ENCODE peak calls at places on chromosomes 11 and 22, in four cellular contexts. One of them, this sample, is unnamed.
A peak's percentile ranks its signal among the peaks of the same experiment; 100 is the strongest.

GRCh38 chr11:100741866-100742625 is 55.0 kb downstream of the ARHGAP42 start:
- DNase-seq in astrocyte of the spinal cord: no peak
- DNase-seq in dorsolateral prefrontal cortex: no peak
- DNase-seq in stomach: no peak
- DNase-seq in this sample: no peak

GRCh38 chr11:132284048-132284447 is 913.6 kb downstream of the NTM start:
- DNase-seq in stomach: no peak
- DNase-seq in astrocyte of the spinal cord: no peak
- DNase-seq in dorsolateral prefrontal cortex: no peak
- DNase-seq in this sample: no peak

GRCh38 chr11:75347781-75348613 is 3.5 kb downstream of the ARRB1 start:
- DNase-seq in stomach: no peak
- DNase-seq in astrocyte of the spinal cord: peak; percentile 83
- DNase-seq in dorsolateral prefrontal cortex: no peak
- DNase-seq in this sample: no peak

GRCh38 chr11:27718346-27718852 is 18.1 kb upstream of the BDNF start:
- DNase-seq in dorsolateral prefrontal cortex: peak; percentile 72
- DNase-seq in stomach: no peak
- DNase-seq in astrocyte of the spinal cord: peak; percentile 95
- DNase-seq in this sample: peak; percentile 48

GRCh38 chr11:34837246-34837856 is 78.8 kb downstream of the APIP start:
- DNase-seq in astrocyte of the spinal cord: no peak
- DNase-seq in stomach: no peak
- DNase-seq in dorsolateral prefrontal cortex: no peak
- DNase-seq in this sample: peak; percentile 34

GRCh38 chr11:133961890-133962289 is 5.1 kb upstream of the IGSF9B start:
- DNase-seq in stomach: no peak
- DNase-seq in astrocyte of the spinal cord: no peak
- DNase-seq in dorsolateral prefrontal cortex: no peak
- DNase-seq in this sample: no peak

GRCh38 chr11:134659882-134660281 is 247.8 kb upstream of the B3GAT1 start:
- DNase-seq in astrocyte of the spinal cord: no peak
- DNase-seq in dorsolateral prefrontal cortex: peak; percentile 7
- DNase-seq in stomach: peak; percentile 9
- DNase-seq in this sample: no peak

GRCh38 chr11:95445746-95446333 is 214.8 kb upstream of the SESN3 start:
- DNase-seq in dorsolateral prefrontal cortex: no peak
- DNase-seq in stomach: no peak
- DNase-seq in astrocyte of the spinal cord: no peak
- DNase-seq in this sample: no peak

GRCh38 chr11:47417712-47418111 is 8.5 kb downstream of the PSMC3 start:
- DNase-seq in dorsolateral prefrontal cortex: no peak
- DNase-seq in stomach: no peak
- DNase-seq in astrocyte of the spinal cord: no peak
- DNase-seq in this sample: no peak

GRCh38 chr22:17700778-17701177 is 62.2 kb downstream of the BCL2L13 start:
- DNase-seq in astrocyte of the spinal cord: no peak
- DNase-seq in stomach: no peak
- DNase-seq in dorsolateral prefrontal cortex: no peak
- DNase-seq in this sample: no peak

GRCh38 chr11:133860151-133860550 is 14.8 kb upstream of the SPATA19 start:
- DNase-seq in dorsolateral prefrontal cortex: no peak
- DNase-seq in astrocyte of the spinal cord: no peak
- DNase-seq in stomach: no peak
- DNase-seq in this sample: no peak

GRCh38 chr11:85847436-85847835 is 7.7 kb upstream of the CCDC83 start:
- DNase-seq in dorsolateral prefrontal cortex: no peak
- DNase-seq in astrocyte of the spinal cord: no peak
- DNase-seq in stomach: no peak
- DNase-seq in this sample: no peak

GRCh38 chr11:68312780-68313573 is 586 bp downstream of the LRP5 start:
- DNase-seq in stomach: no peak
- DNase-seq in dorsolateral prefrontal cortex: no peak
- DNase-seq in astrocyte of the spinal cord: no peak
- DNase-seq in this sample: no peak

GRCh38 chr11:8732748-8733241 is 50.2 kb downstream of the RPL27A start:
- DNase-seq in astrocyte of the spinal cord: peak; percentile 73
- DNase-seq in stomach: peak; percentile 40
- DNase-seq in dorsolateral prefrontal cortex: peak; percentile 63
- DNase-seq in this sample: no peak

GRCh38 chr11:126181939-126182730 is 29.3 kb downstream of the RPUSD4 start:
- DNase-seq in astrocyte of the spinal cord: no peak
- DNase-seq in dorsolateral prefrontal cortex: no peak
- DNase-seq in stomach: no peak
- DNase-seq in this sample: no peak

GRCh38 chr22:40714514-40714966 is 35.3 kb downstream of the MCHR1 start:
- DNase-seq in astrocyte of the spinal cord: peak; percentile 89
- DNase-seq in dorsolateral prefrontal cortex: peak; percentile 69
- DNase-seq in stomach: no peak
- DNase-seq in this sample: peak; percentile 39

GRCh38 chr11:74279256-74279655 is 32.2 kb downstream of the P4HA3 start:
- DNase-seq in dorsolateral prefrontal cortex: no peak
- DNase-seq in stomach: no peak
- DNase-seq in astrocyte of the spinal cord: no peak
- DNase-seq in this sample: no peak

DNA sequence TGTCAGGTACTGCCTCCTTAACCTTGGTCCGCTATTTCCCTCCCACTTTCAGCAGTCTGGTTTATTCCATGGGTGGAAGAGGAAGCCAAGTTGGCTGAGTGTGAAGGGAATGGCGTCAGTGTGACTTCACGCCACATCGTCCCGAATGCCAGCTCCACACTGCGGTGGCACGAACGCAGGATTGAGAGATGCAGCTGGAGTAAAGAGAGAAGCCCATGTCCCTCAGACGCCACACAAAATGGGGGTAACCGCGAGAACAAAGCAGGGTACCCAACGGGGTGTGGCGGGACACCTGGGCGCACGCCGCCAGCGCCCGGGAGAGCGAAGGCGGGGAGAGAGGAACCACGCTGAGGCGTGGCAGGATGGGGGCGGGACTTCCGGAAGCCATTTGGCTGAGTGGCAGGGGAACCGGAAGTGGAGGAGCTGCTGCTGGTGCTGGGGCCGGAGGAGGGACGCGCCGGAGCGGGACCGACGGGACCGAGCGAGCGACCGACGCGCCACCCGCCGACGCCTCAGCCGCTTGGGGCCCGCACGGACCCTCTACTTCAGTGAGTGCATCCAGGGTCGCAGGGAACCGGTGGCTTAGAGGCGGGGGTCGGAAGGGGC is at the start of gene PAFAH1B2:
- DNase-seq in stomach: peak; percentile 97
- DNase-seq in dorsolateral prefrontal cortex: peak; percentile 95
- DNase-seq in astrocyte of the spinal cord: peak; percentile 93
- DNase-seq in this sample: peak; percentile 94
- TF ChIP-seq CTCF in stomach: no peak
- TF ChIP-seq CTCF in dorsolateral prefrontal cortex: peak; percentile 15
- TF ChIP-seq CTCF in astrocyte of the spinal cord: no peak
- TF ChIP-seq CTCF in this sample: no peak

GRCh38 chr22:20083157-20083890 is 3.3 kb downstream of the DGCR8 start:
- DNase-seq in stomach: no peak
- DNase-seq in astrocyte of the spinal cord: no peak
- DNase-seq in dorsolateral prefrontal cortex: no peak
- DNase-seq in this sample: no peak

GRCh38 chr22:20083891-20084546 is 4.0 kb downstream of the DGCR8 start:
- DNase-seq in stomach: no peak
- DNase-seq in astrocyte of the spinal cord: no peak
- DNase-seq in dorsolateral prefrontal cortex: no peak
- DNase-seq in this sample: no peak

GRCh38 chr22:20085651-20086050 is 5.6 kb downstream of the DGCR8 start:
- DNase-seq in dorsolateral prefrontal cortex: no peak
- DNase-seq in astrocyte of the spinal cord: no peak
- DNase-seq in stomach: no peak
- DNase-seq in this sample: no peak

GRCh38 chr22:20086101-20086599 is 6.1 kb downstream of the DGCR8 start:
- DNase-seq in stomach: no peak
- DNase-seq in dorsolateral prefrontal cortex: no peak
- DNase-seq in astrocyte of the spinal cord: no peak
- DNase-seq in this sample: no peak

DNA sequence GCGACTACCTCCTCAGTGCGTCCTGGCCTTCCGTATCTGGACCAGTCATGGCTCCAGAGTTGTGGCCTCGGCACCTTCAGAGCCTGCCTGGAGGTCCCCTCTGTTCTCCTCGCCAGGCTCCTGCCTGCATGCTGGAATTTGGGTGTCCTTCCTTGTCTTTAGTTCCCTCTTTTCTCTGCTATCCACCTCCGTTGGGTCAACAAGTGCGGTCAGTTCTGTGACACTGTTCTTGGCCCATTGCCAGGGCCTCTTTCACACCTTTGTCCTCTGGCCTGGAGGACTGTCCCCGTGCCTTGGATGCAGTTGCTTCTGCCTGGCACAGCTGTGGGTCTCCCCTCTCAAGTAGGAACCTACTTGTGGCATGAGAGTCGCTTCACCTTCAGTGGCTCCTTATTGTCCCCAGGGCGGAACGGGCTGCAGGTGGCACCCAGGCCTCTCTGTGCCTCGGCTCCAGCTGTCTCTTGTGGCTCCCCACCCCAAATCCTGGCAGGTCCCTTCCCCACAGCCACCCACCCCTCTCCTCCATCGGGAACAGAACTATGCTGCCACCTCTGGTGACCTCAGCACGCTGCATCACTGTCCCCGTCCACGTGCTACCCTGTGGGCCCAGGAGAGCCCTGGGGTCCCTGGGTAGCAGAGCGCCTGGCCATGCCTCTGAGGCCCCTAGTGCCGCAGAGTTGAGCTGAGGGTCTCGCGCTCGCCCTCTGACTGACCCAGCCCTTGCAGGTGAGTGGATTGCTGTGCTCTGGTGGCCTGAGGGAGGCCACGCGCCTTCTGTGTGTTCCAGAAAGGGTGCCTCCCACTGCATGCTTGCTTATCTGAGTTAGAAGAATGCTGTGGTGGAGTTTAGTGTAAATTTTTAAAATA is 4.7 kb downstream of the DGCR8 start:
- DNase-seq in astrocyte of the spinal cord: no peak
- DNase-seq in stomach: peak; percentile 52
- DNase-seq in dorsolateral prefrontal cortex: no peak
- DNase-seq in this sample: peak; percentile 20
- TF ChIP-seq CTCF in astrocyte of the spinal cord: peak; percentile 40
- TF ChIP-seq CTCF in stomach: no peak
- TF ChIP-seq CTCF in dorsolateral prefrontal cortex: no peak
- TF ChIP-seq CTCF in this sample: peak; percentile 50

DNA sequence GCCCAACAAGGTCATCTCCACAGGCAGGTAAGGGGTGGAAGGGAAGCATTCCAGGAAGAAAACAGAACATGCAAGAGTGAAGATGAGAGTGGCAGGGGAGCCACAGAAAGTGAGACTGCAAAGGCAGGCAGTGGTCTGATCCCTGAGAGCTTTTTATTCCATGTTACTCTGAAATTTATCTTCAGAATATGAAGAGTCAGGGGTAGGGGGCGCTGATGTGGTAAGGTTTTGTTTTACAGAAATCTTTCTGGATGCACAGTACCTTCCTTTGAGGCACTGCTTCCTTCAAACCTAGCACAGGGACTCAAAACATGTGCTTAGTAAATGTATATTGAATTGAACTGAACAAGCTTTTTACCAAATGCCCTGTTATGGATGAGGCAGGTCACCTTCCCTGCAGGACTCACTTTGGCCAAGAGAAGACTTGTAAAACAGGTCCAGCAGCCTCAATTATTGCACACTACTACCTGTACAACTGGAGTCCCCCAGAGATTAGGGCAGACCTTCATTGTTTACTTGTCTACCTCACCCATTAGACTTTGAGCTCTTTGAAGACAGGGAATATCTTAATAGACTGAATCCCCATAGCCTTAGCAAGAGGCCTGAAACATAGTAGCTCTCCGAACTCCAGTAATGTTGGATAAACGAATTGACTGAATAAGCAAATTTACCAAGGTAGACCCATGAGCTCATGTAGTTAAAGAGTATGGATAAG is 2.2 kb downstream of the PAK1 start:
- DNase-seq in astrocyte of the spinal cord: no peak
- DNase-seq in stomach: peak; percentile 72
- DNase-seq in dorsolateral prefrontal cortex: no peak
- DNase-seq in this sample: peak; percentile 76
- TF ChIP-seq CTCF in astrocyte of the spinal cord: peak; percentile 22
- TF ChIP-seq CTCF in stomach: no peak
- TF ChIP-seq CTCF in dorsolateral prefrontal cortex: peak; percentile 21
- TF ChIP-seq CTCF in this sample: peak; percentile 21

GRCh38 chr22:44375451-44375850 is 62.7 kb upstream of the SHISAL1 start:
- DNase-seq in astrocyte of the spinal cord: peak; percentile 16
- DNase-seq in dorsolateral prefrontal cortex: no peak
- DNase-seq in stomach: no peak
- DNase-seq in this sample: no peak
- TF ChIP-seq CTCF in astrocyte of the spinal cord: no peak
- TF ChIP-seq CTCF in dorsolateral prefrontal cortex: no peak
- TF ChIP-seq CTCF in stomach: no peak
- TF ChIP-seq CTCF in this sample: no peak

DNA sequence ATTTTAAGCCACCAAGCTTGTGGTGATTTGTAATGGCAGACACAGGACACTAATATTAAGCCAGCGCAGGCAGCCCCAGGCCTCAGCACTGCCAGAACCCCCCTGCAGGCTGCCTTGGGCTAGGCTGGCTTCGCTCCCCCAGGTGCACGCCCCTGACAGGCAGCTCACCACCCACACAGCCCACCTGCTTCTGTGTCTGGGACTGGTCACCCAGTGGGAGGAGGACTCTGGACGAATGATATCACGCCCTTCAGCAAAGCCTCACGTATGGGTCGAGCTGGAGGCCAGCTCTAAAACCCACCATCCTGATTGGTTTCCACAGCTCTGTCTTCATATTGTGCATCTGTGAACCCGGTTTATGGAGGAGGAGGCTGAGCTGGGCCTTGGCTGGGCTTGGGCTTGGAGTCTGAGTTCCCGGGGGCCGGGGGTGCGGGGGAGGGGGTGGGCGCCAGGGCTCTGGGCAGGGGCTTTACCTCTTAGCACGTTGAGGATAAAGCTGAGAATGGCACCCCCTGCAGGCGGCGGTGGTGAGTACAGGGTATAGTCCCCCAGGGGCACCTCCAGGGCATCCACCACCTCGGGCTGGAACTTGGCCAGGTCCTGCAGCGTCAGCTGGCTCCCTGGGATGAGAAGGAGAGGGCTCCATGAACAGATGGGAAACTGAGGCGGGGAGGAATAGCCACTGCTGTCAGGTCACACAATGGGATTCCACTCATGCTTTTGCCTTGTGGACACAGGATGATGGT is 13.8 kb downstream of the GGT5 start:
- DNase-seq in astrocyte of the spinal cord: no peak
- DNase-seq in stomach: peak; percentile 74
- DNase-seq in dorsolateral prefrontal cortex: no peak
- DNase-seq in this sample: peak; percentile 67
- TF ChIP-seq CTCF in astrocyte of the spinal cord: peak; percentile 31
- TF ChIP-seq CTCF in stomach: no peak
- TF ChIP-seq CTCF in dorsolateral prefrontal cortex: peak; percentile 23
- TF ChIP-seq CTCF in this sample: peak; percentile 30

DNA sequence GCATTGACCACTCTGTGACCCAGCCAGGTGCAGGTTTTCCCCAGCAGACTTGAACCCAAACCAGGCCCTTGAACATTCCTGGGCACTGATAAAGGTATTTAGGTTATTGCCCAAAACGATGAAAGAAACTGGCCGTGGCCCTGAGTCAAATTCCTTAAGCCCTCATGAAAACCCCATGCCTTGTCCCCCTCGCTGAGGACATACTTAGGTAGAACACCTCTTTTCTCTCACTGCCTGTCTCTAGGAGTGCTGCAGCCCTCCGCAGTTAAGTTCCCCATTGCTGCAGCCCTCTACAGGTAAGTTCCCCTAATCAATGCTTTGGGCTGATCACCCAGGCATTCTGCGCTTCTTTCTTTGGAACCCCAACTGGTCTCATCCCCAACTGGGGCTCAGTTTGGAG is 961.6 kb downstream of the TBC1D22A start:
- DNase-seq in dorsolateral prefrontal cortex: no peak
- DNase-seq in astrocyte of the spinal cord: no peak
- DNase-seq in stomach: no peak
- DNase-seq in this sample: no peak
- TF ChIP-seq CTCF in dorsolateral prefrontal cortex: no peak
- TF ChIP-seq CTCF in astrocyte of the spinal cord: no peak
- TF ChIP-seq CTCF in stomach: no peak
- TF ChIP-seq CTCF in this sample: no peak